ENCODE peak calls at places on chromosome 22, in four cellular contexts. One of them, this sample, is unnamed.

GRCh38 chr22:20777420-20778177 is 3.7 kb downstream of the SERPIND1 start:
- DNase-seq in activated gamma-delta T cell: no peak
- DNase-seq in foreskin keratinocyte: peak; percentile 93
- DNase-seq in endothelial cell of umbilical vein: peak; percentile 67
- DNase-seq in this sample: no peak

GRCh38 chr22:29689872-29690213 is 30.0 kb upstream of the CABP7 start:
- DNase-seq in endothelial cell of umbilical vein: peak; percentile 43
- DNase-seq in activated gamma-delta T cell: no peak
- DNase-seq in foreskin keratinocyte: no peak
- DNase-seq in this sample: peak; percentile 65

GRCh38 chr22:47775686-47776085 is 1013.2 kb downstream of the TBC1D22A start:
- DNase-seq in foreskin keratinocyte: no peak
- DNase-seq in activated gamma-delta T cell: no peak
- DNase-seq in endothelial cell of umbilical vein: no peak
- DNase-seq in this sample: no peak

GRCh38 chr22:42700901-42701300 is 19.8 kb downstream of the A4GALT start:
- DNase-seq in endothelial cell of umbilical vein: no peak
- DNase-seq in activated gamma-delta T cell: no peak
- DNase-seq in foreskin keratinocyte: no peak
- DNase-seq in this sample: no peak

GRCh38 chr22:36149464-36149863 is 11.1 kb downstream of the APOL3 start:
- DNase-seq in endothelial cell of umbilical vein: no peak
- DNase-seq in activated gamma-delta T cell: no peak
- DNase-seq in foreskin keratinocyte: no peak
- DNase-seq in this sample: no peak

GRCh38 chr22:45329536-45329936 is 19.8 kb downstream of the FAM118A start:
- DNase-seq in activated gamma-delta T cell: no peak
- DNase-seq in foreskin keratinocyte: no peak
- DNase-seq in endothelial cell of umbilical vein: no peak
- DNase-seq in this sample: no peak

GRCh38 chr22:49885281-49885680 is 31.6 kb downstream of the ZBED4 start:
- DNase-seq in activated gamma-delta T cell: no peak
- DNase-seq in foreskin keratinocyte: no peak
- DNase-seq in endothelial cell of umbilical vein: no peak
- DNase-seq in this sample: no peak

GRCh38 chr22:33785283-33785991 is 134.8 kb downstream of the LARGE1 start:
- DNase-seq in endothelial cell of umbilical vein: no peak
- DNase-seq in activated gamma-delta T cell: no peak
- DNase-seq in foreskin keratinocyte: peak; percentile 93
- DNase-seq in this sample: no peak

GRCh38 chr22:36419177-36419911 is 31.6 kb upstream of the MYH9 start:
- DNase-seq in activated gamma-delta T cell: no peak
- DNase-seq in foreskin keratinocyte: no peak
- DNase-seq in endothelial cell of umbilical vein: peak; percentile 59
- DNase-seq in this sample: no peak

GRCh38 chr22:37627545-37627944 is 11.9 kb upstream of the SH3BP1 start:
- DNase-seq in endothelial cell of umbilical vein: no peak
- DNase-seq in foreskin keratinocyte: no peak
- DNase-seq in activated gamma-delta T cell: no peak
- DNase-seq in this sample: peak; percentile 60

GRCh38 chr22:27796118-27796517 is 5.4 kb downstream of the MN1 start:
- DNase-seq in activated gamma-delta T cell: no peak
- DNase-seq in foreskin keratinocyte: no peak
- DNase-seq in endothelial cell of umbilical vein: no peak
- DNase-seq in this sample: no peak

GRCh38 chr22:17483670-17484372 is 79.5 kb upstream of the SLC25A18 start:
- DNase-seq in endothelial cell of umbilical vein: no peak
- DNase-seq in activated gamma-delta T cell: no peak
- DNase-seq in foreskin keratinocyte: no peak
- DNase-seq in this sample: no peak

GRCh38 chr22:50270302-50271010 is at the start of gene MAPK11:
- DNase-seq in activated gamma-delta T cell: peak; percentile 56
- DNase-seq in foreskin keratinocyte: peak; percentile 49
- DNase-seq in endothelial cell of umbilical vein: peak; percentile 61
- DNase-seq in this sample: peak; percentile 76

GRCh38 chr22:43151251-43152000 is at the start of gene TSPO:
- DNase-seq in activated gamma-delta T cell: peak; percentile 55
- DNase-seq in endothelial cell of umbilical vein: peak; percentile 38
- DNase-seq in foreskin keratinocyte: peak; percentile 33
- DNase-seq in this sample: peak; percentile 86

GRCh38 chr22:39556970-39557811 is 13.4 kb upstream of the CACNA1I start:
- DNase-seq in endothelial cell of umbilical vein: no peak
- DNase-seq in activated gamma-delta T cell: no peak
- DNase-seq in foreskin keratinocyte: no peak
- DNase-seq in this sample: no peak

GRCh38 chr22:42217019-42217751 is 53.3 kb downstream of the TCF20 start:
- DNase-seq in activated gamma-delta T cell: no peak
- DNase-seq in endothelial cell of umbilical vein: no peak
- DNase-seq in foreskin keratinocyte: no peak
- DNase-seq in this sample: no peak

GRCh38 chr22:45709866-45710265 is 38.2 kb downstream of the ATXN10 start:
- DNase-seq in foreskin keratinocyte: no peak
- DNase-seq in activated gamma-delta T cell: no peak
- DNase-seq in endothelial cell of umbilical vein: no peak
- DNase-seq in this sample: no peak

GRCh38 chr22:25008666-25009065 is 56.1 kb downstream of the KIAA1671 start:
- DNase-seq in endothelial cell of umbilical vein: no peak
- DNase-seq in activated gamma-delta T cell: no peak
- DNase-seq in foreskin keratinocyte: peak; percentile 60
- DNase-seq in this sample: no peak

GRCh38 chr22:24707477-24707816 is 67.1 kb downstream of the PIWIL3 start:
- DNase-seq in foreskin keratinocyte: no peak
- DNase-seq in endothelial cell of umbilical vein: no peak
- DNase-seq in activated gamma-delta T cell: no peak
- DNase-seq in this sample: no peak

This sample was measured in upper lobe of left lung.